ENCODE peak calls at places on chromosome 6, in eight cellular contexts. L, H, B, S, A, T, P and V are unnamed samples.

GRCh38 chr6:156617376-156617775 is 159.8 kb upstream of the ARID1B start:
- DNase-seq in B (no peak), L (no peak), A (peak), T (no peak), P (peak), S (no peak), H (peak), V (no peak)

GRCh38 chr6:14903176-14904088 is 342.4 kb upstream of the JARID2 start:
- DNase-seq in P (no peak), L (no peak), H (no peak), A (no peak), T (no peak), B (no peak), S (peak), V (no peak)

GRCh38 chr6:124607119-124607627 is 355.1 kb upstream of the RNF217 start:
- DNase-seq in L (no peak), S (no peak), T (no peak), H (no peak), P (no peak), A (no peak), B (no peak), V (no peak)

GRCh38 chr6:14055541-14055940 is 62.0 kb upstream of the CD83 start:
- DNase-seq in H (no peak), T (no peak), P (no peak), S (no peak), L (no peak), A (no peak), B (no peak), V (no peak)

GRCh38 chr6:144215402-144215931 is 65.2 kb downstream of the STX11 start:
- DNase-seq in A (peak), T (no peak), S (peak), H (peak), B (no peak), P (no peak), L (peak), V (peak)

GRCh38 chr6:47780510-47781356 is 1.1 kb upstream of the OPN5 start:
- DNase-seq in P (peak), T (no peak), A (peak), S (peak), B (no peak), L (no peak), H (peak), V (peak)

GRCh38 chr6:157045831-157046454 is 268.8 kb downstream of the ARID1B start:
- DNase-seq in P (peak), T (no peak), S (no peak), B (no peak), A (no peak), L (no peak), H (no peak), V (no peak)

GRCh38 chr6:53567701-53568100 is 22.8 kb upstream of the GCLC start:
- DNase-seq in B (no peak), T (no peak), S (no peak), L (no peak), P (no peak), H (no peak), A (no peak), V (no peak)

GRCh38 chr6:36350681-36351091 is 14.0 kb upstream of the BNIP5 start:
- DNase-seq in A (no peak), L (peak), P (peak), T (no peak), B (no peak), H (peak), S (no peak), V (no peak)

GRCh38 chr6:143583542-143584330 is 72.2 kb upstream of the FUCA2 start:
- DNase-seq in B (no peak), P (no peak), H (no peak), L (no peak), A (no peak), S (no peak), T (no peak), V (no peak)

GRCh38 chr6:122323361-122323760 is 76.1 kb upstream of the HSF2 start:
- DNase-seq in L (no peak), H (no peak), P (no peak), B (no peak), A (no peak), S (no peak), T (no peak), V (no peak)

GRCh38 chr6:149303468-149303867 is 14.0 kb upstream of the TAB2 start:
- DNase-seq in T (no peak), A (no peak), S (no peak), H (no peak), B (no peak), L (no peak), P (no peak), V (no peak)

GRCh38 chr6:112639436-112639835 is 292.3 kb downstream of the RFPL4B start:
- DNase-seq in H (no peak), T (no peak), P (peak), B (no peak), L (no peak), S (no peak), A (no peak), V (no peak)

GRCh38 chr6:111087871-111088667 is 766 bp downstream of the SLC16A10 start:
- DNase-seq in B (peak), P (peak), A (peak), L (no peak), H (peak), S (peak), T (no peak), V (no peak)

GRCh38 chr6:13711726-13712484 is at the start of gene RANBP9:
- DNase-seq in T (peak), S (peak), A (peak), L (peak), B (peak), P (peak), H (peak), V (peak)

GRCh38 chr6:116924245-116924644 is 47.2 kb downstream of the RFX6 start:
- DNase-seq in A (no peak), T (no peak), B (no peak), H (no peak), P (no peak), L (no peak), S (no peak), V (no peak)

GRCh38 chr6:30020629-30021028 is 40.4 kb upstream of the POLR1H start:
- DNase-seq in H (no peak), B (no peak), T (no peak), S (no peak), L (no peak), P (no peak), A (no peak), V (no peak)

GRCh38 chr6:137387365-137387764 is 106.8 kb downstream of the OLIG3 start:
- DNase-seq in T (no peak), H (no peak), P (no peak), B (no peak), S (no peak), A (no peak), L (no peak), V (no peak)

GRCh38 chr6:37069639-37070038 is 64.2 kb downstream of the FGD2 start:
- DNase-seq in P (no peak), T (no peak), B (no peak), L (no peak), H (no peak), A (no peak), S (no peak), V (no peak)

GRCh38 chr6:38107073-38107472 is 287.5 kb downstream of the ZFAND3 start:
- DNase-seq in T (no peak), H (no peak), P (no peak), A (no peak), L (no peak), B (no peak), S (no peak), V (no peak)

GRCh38 chr6:81929828-81930227 is 177.3 kb upstream of the TENT5A start:
- DNase-seq in S (no peak), H (no peak), B (no peak), L (no peak), P (no peak), A (no peak), T (no peak), V (no peak)

GRCh38 chr6:166553563-166554271 is 32.8 kb downstream of the RAMACL start:
- DNase-seq in H (no peak), T (no peak), P (no peak), L (peak), A (no peak), S (no peak), B (no peak), V (peak)

GRCh38 chr6:121436172-121436965 is 923 bp downstream of the GJA1 start:
- DNase-seq in H (peak), S (peak), T (no peak), P (no peak), B (no peak), A (no peak), L (no peak), V (no peak)

GRCh38 chr6:56399672-56400263 is 152.4 kb upstream of the COL21A1 start:
- DNase-seq in L (no peak), P (no peak), H (no peak), S (no peak), A (peak), T (no peak), B (no peak), V (no peak)
- TF ChIP-seq POLR2A in L (no peak), P (no peak), H (no peak), S (no peak), A (no peak), T (no peak), B (no peak), V (no peak)

DNA sequence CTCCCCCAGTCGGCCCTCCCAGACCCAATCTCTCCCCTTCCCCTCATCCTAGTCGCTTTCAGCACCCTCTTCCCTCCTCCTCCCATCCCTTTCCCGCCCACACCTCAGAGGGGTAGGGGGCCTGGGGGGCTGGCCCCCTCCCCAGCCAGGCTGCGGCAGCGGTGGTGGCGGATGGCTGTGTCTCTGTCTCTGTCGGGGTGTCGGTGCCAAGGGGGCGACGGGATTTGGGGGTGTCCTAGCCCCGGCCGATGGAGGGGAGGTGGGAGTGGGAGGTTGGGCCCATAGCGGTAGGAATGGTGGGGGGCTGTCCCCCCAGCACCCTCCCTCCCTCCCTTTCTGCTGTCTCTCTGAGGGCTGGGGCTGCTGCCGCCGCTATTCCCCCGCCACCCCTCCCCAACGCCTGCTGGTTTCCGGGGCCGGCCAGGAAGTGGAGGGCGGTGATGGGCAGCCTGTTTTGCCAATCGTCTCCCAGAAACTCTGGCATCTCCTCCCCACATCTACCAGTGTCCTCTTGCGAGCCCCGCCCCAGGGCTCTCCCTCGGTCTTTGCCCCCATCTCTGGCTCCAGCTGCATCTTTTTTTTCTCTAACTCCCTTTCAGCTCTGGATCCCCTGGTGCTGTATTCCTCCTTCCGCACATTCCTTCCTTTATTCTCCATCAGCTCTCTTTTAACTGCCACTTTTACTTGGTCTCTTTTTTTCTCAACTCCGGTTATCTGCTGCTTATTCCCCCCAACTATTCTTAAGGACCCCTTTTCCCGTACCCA is at the start of gene AGPAT1:
- DNase-seq in A (peak), P (peak), B (peak), H (peak), T (peak), L (peak), S (peak), V (peak)
- TF ChIP-seq POLR2A in A (no peak), P (peak), B (peak), H (peak), T (peak), L (peak), S (peak), V (peak)

GRCh38 chr6:11851405-11851804 is 72.8 kb upstream of the ADTRP start:
- DNase-seq in L (no peak), T (no peak), H (no peak), S (no peak), P (no peak), A (no peak), B (no peak), V (peak)
- TF ChIP-seq POLR2A in L (no peak), T (no peak), H (no peak), S (no peak), P (no peak), A (no peak), B (no peak), V (no peak)

GRCh38 chr6:34573567-34574183 is 17.5 kb upstream of the SPDEF start:
- DNase-seq in S (no peak), H (no peak), L (no peak), A (no peak), B (no peak), P (no peak), T (no peak), V (no peak)

GRCh38 chr6:34576286-34576955 is 20.3 kb upstream of the SPDEF start:
- DNase-seq in B (no peak), T (no peak), L (no peak), S (no peak), H (no peak), A (no peak), P (no peak), V (no peak)

GRCh38 chr6:34575326-34575725 is 19.2 kb upstream of the SPDEF start:
- DNase-seq in L (no peak), S (no peak), A (no peak), B (no peak), H (no peak), T (no peak), P (no peak), V (no peak)

GRCh38 chr6:34572585-34572984 is 16.5 kb upstream of the SPDEF start:
- DNase-seq in B (no peak), L (no peak), T (no peak), A (no peak), H (no peak), S (no peak), P (no peak), V (no peak)

GRCh38 chr6:34574647-34575293 is 18.6 kb upstream of the SPDEF start:
- DNase-seq in H (no peak), T (no peak), B (no peak), A (no peak), L (no peak), P (no peak), S (no peak), V (no peak)
- TF ChIP-seq POLR2A in H (no peak), T (no peak), B (no peak), A (no peak), L (no peak), P (no peak), S (no peak), V (no peak)

GRCh38 chr6:109442393-109442924 is 1.9 kb downstream of the SMPD2 start:
- DNase-seq in A (no peak), S (no peak), T (no peak), B (no peak), H (no peak), P (no peak), L (no peak), V (no peak)

GRCh38 chr6:109440325-109441068 is at the start of the genes PPIL6 and SMPD2:
- DNase-seq in T (peak), A (peak), S (peak), P (peak), H (peak), L (peak), B (peak), V (peak)

GRCh38 chr6:109445382-109445781 is 4.9 kb downstream of the SMPD2 start:
- DNase-seq in S (no peak), T (no peak), L (no peak), A (no peak), H (no peak), P (no peak), B (no peak), V (no peak)

GRCh38 chr6:109443425-109443950 is 3.0 kb downstream of the SMPD2 start:
- DNase-seq in B (no peak), P (no peak), L (no peak), H (no peak), S (no peak), A (no peak), T (no peak), V (no peak)

GRCh38 chr6:109441069-109441816 is 719 bp downstream of the SMPD2 start:
- DNase-seq in L (peak), T (no peak), H (peak), B (no peak), S (peak), P (peak), A (peak), V (no peak)
- TF ChIP-seq POLR2A in L (no peak), T (no peak), H (no peak), B (no peak), S (no peak), P (no peak), A (no peak), V (no peak)

DNA sequence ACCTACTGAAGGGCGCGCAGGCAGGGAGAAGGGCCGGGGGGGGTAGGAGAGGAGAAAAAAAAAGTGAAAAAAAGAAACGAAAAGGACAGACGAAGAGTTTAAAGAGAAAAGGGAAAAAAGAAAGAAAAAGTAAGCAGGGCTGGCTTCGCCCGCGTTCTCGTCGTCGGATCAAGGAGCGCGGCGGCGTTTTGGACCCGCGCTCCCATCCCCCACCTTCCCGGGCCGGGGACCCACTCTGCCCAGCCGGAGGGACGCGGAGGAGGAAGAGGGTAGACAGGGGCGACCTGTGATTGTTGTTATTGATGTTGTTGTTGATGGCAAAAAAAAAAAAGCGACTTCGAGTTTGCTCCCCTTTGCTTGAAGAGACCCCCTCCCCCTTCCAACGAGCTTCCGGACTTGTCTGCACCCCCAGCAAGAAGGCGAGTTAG is 2.4 kb downstream of the SOX4 start:
- DNase-seq in B (no peak), A (peak), H (peak), L (peak), P (no peak), T (no peak), S (no peak), V (no peak)
- TF ChIP-seq POLR2A in B (no peak), A (no peak), H (no peak), L (no peak), P (peak), T (no peak), S (no peak), V (no peak)

GRCh38 chr6:6407061-6407723 is 86.7 kb upstream of the F13A1 start:
- DNase-seq in A (no peak), T (no peak), L (no peak), H (no peak), P (no peak), B (no peak), S (peak), V (no peak)
- TF ChIP-seq POLR2A in A (no peak), T (no peak), L (no peak), H (no peak), P (no peak), B (no peak), S (no peak), V (no peak)